ENCODE peak calls at places on chromosomes 6 and 20, in six cellular contexts. K is ascending aorta, Q is PC-9, H is small intestine, L is GM12878, A is psoas muscle. E is an unnamed sample.

GRCh38 chr20:53692465-53693067 is 98.9 kb upstream of the ZNF217 start:
- DNase-seq in A (no peak), L (no peak), Q (no peak), H (no peak), K (no peak), E (no peak)

GRCh38 chr6:167044696-167045095 is 45.5 kb downstream of the CEP43 start:
- DNase-seq in H (no peak), K (no peak), L (no peak), A (no peak), Q (no peak), E (no peak)

GRCh38 chr6:133809406-133809805 is 79.5 kb upstream of the TCF21 start:
- DNase-seq in L (no peak), A (no peak), K (no peak), Q (no peak), H (no peak), E (no peak)

GRCh38 chr20:63191400-63191799 is 24.5 kb downstream of the YTHDF1 start:
- DNase-seq in K (no peak), A (no peak), H (peak; percentile 93), L (no peak), Q (peak; percentile 93), E (peak; percentile 94)

GRCh38 chr20:53579581-53580375 is 13.9 kb downstream of the ZNF217 start:
- DNase-seq in L (no peak), K (no peak), H (peak; percentile 76), Q (no peak), A (no peak), E (peak; percentile 51)

GRCh38 chr6:13935190-13935880 is 10.6 kb downstream of the RNF182 start:
- DNase-seq in H (no peak), K (no peak), A (no peak), L (no peak), Q (no peak), E (no peak)

GRCh38 chr6:142132625-142133024 is at the start of gene GJE1:
- DNase-seq in Q (no peak), K (no peak), H (no peak), A (no peak), L (no peak), E (no peak)

GRCh38 chr20:2606507-2607006 is 45.9 kb upstream of the NOP56 start:
- DNase-seq in L (no peak), H (no peak), Q (no peak), K (no peak), A (no peak), E (no peak)

GRCh38 chr20:51077601-51078000 is 54.7 kb upstream of the KCNG1 start:
- DNase-seq in A (no peak), K (no peak), Q (no peak), L (no peak), H (no peak), E (no peak)

GRCh38 chr6:116385911-116386310 is 15.2 kb downstream of the DSE start:
- DNase-seq in L (no peak), A (no peak), K (no peak), Q (no peak), H (no peak), E (no peak)

GRCh38 chr6:169956580-169956979 is 205.2 kb downstream of the ERMARD start:
- DNase-seq in A (no peak), L (no peak), H (no peak), Q (no peak), K (no peak), E (peak; percentile 8)

GRCh38 chr6:111973897-111974639 is 79.8 kb upstream of the CCN6 start:
- DNase-seq in Q (no peak), K (no peak), L (no peak), H (no peak), A (no peak), E (no peak)

GRCh38 chr20:6295026-6295425 is 172.2 kb upstream of the FERMT1 start:
- DNase-seq in H (no peak), L (no peak), Q (no peak), K (no peak), A (no peak), E (no peak)

GRCh38 chr6:147651249-147652063 is 143.0 kb downstream of the SAMD5 start:
- DNase-seq in Q (no peak), H (peak; percentile 20), A (no peak), L (no peak), K (no peak), E (no peak)

DNA sequence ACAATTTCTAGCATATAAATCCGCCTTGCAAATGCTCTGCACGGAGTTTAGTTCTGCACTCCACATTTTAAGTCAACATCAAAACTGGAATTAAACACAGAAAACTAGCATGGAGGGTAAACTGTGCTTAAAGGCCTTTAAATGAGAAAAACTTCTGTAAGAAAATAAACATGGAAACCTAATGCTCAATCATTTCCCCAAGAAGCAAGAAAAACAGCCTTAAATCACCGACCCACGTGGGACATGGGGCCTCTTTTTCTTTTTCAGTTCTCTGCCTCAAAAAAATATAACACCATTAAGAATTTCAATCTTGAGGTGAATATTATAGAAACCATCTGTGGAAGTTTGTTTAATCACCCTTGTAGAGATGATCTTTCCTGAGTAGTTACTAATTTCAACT is 5.4 kb downstream of the SIM1 start:
- DNase-seq in Q (no peak), L (no peak), K (no peak), H (no peak), A (no peak), E (no peak)
- H3K9me3 ChIP-seq in Q (peaks cover 7% of the 10 kb centered on the region), L (peaks cover 3% of the 10 kb centered on the region), K (no peaks in the 10 kb centered on the region), H (no peaks in the 10 kb centered on the region), A (no peaks in the 10 kb centered on the region), E (no peaks in the 10 kb centered on the region)

GRCh38 chr20:10929023-10929422 is 255.2 kb upstream of the JAG1 start:
- DNase-seq in H (no peak), K (no peak), L (no peak), A (no peak), Q (no peak), E (no peak)
- H3K4me1 ChIP-seq in H (peaks cover 2% of the 10 kb centered on the region), K (no peaks in the 10 kb centered on the region), L (no peaks in the 10 kb centered on the region), A (no peaks in the 10 kb centered on the region), Q (peaks cover 17% of the 10 kb centered on the region), E (no peaks in the 10 kb centered on the region)

GRCh38 chr6:1362643-1363042 is 26.7 kb upstream of the FOXF2 start:
- DNase-seq in K (no peak), L (no peak), Q (no peak), H (no peak), A (no peak), E (no peak)
- H3K9me3 ChIP-seq in K (no peaks in the 10 kb centered on the region), L (no peaks in the 10 kb centered on the region), Q (no peaks in the 10 kb centered on the region), H (no peaks in the 10 kb centered on the region), A (no peaks in the 10 kb centered on the region), E (no peaks in the 10 kb centered on the region)

DNA sequence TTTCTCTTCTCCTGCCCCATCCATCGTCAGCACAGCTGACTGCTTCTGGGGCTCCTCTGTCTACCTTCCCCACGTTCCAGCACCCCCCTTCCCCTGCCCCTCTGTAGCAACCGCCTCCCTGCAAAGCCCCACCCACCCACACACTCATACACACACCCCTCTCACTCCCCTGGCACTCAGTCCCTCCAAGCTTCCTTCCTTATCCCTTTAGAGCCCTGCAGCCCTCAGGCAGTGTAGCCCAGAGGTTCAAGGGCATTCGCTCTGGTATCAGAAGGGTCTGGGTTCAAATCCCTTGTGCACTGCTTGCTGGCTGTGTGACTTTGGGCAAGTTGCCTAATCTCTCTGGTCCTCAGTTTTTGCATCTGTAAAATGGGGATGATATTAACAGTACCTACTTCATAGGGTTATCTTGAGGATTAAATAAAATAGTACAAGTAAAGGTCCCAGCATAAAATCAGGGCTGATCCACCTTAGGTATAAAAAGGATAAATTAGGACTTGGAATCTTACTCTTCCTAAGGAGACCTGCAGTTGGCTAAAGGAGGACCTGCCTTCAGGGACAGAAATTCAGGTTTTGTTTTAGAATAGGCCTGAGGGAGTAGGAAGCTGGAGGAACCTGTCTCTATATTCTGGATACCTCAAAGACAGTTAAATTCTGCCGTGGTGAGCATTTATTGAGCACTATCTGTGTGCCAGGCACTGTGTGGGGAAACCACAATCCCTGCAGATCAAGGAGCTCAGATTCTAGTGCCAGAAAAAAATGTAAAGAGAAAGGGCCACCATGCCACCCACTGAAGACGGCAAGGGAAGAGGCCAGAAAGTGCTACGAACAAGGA is 94.1 kb downstream of the SNX5 start:
- DNase-seq in H (no peak), Q (no peak), L (no peak), A (no peak), K (no peak), E (no peak)
- H3K4me1 ChIP-seq in H (peaks cover 18% of the 10 kb centered on the region), Q (no peaks in the 10 kb centered on the region), L (peaks cover 21% of the 10 kb centered on the region), A (no peaks in the 10 kb centered on the region), K (peaks cover 26% of the 10 kb centered on the region), E (peaks cover 24% of the 10 kb centered on the region)

E was measured in colonic mucosa.